ENCODE peak calls at places on chromosomes 7 and 10, in five cellular contexts. I, H, N, U and Q are unnamed samples.

GRCh38 chr10:6182454-6183098 is 20.2 kb upstream of the PFKFB3 start:
- DNase-seq in I (no peak), H (no peak), N (no peak), U (no peak), Q (no peak)

GRCh38 chr7:22231806-22232205 is 125.1 kb downstream of the RAPGEF5 start:
- DNase-seq in I (no peak), H (no peak), N (no peak), U (no peak), Q (no peak)

GRCh38 chr10:8369666-8370065 is 315.2 kb downstream of the GATA3 start:
- DNase-seq in I (no peak), H (no peak), N (no peak), U (peak), Q (peak)

GRCh38 chr10:46301056-46301645 is 14.4 kb downstream of the ANTXRL start:
- DNase-seq in I (no peak), H (peak), N (no peak), U (no peak), Q (no peak)

GRCh38 chr7:85815511-85815910 is 628.7 kb upstream of the SEMA3D start:
- DNase-seq in I (no peak), H (no peak), N (no peak), U (no peak), Q (no peak)

GRCh38 chr10:125679436-125679835 is 3.5 kb downstream of the TEX36 start:
- DNase-seq in I (no peak), H (no peak), N (no peak), U (no peak), Q (no peak)

GRCh38 chr10:77392851-77393250 is 244.8 kb downstream of the KCNMA1 start:
- DNase-seq in I (no peak), H (no peak), N (no peak), U (no peak), Q (no peak)

GRCh38 chr10:119620241-119620753 is 23.5 kb upstream of the TIAL1 start:
- DNase-seq in I (no peak), H (no peak), N (no peak), U (no peak), Q (no peak)

GRCh38 chr10:35276918-35277317 is 59.4 kb upstream of the CCNY start:
- DNase-seq in I (no peak), H (no peak), N (no peak), U (no peak), Q (no peak)

GRCh38 chr7:37284805-37285211 is 163.9 kb downstream of the ELMO1 start:
- DNase-seq in I (peak), H (peak), N (peak), U (peak), Q (peak)

GRCh38 chr10:63042256-63042655 is 90.9 kb upstream of the NRBF2 start:
- DNase-seq in I (peak), H (no peak), N (no peak), U (no peak), Q (no peak)

GRCh38 chr10:31011660-31012022 is 20.0 kb downstream of the ZNF438 start:
- DNase-seq in I (no peak), H (no peak), N (no peak), U (no peak), Q (no peak)

GRCh38 chr7:88477957-88478356 is 171.3 kb upstream of the STEAP4 start:
- DNase-seq in I (no peak), H (no peak), N (no peak), U (no peak), Q (no peak)

GRCh38 chr10:29181936-29182335 is 106.9 kb upstream of the LYZL1 start:
- DNase-seq in I (no peak), H (no peak), N (no peak), U (no peak), Q (no peak)

GRCh38 chr7:17523813-17524741 is 225.6 kb downstream of the AHR start:
- DNase-seq in I (no peak), H (no peak), N (no peak), U (no peak), Q (no peak)

GRCh38 chr7:79692015-79692414 is 238.5 kb upstream of the MAGI2 start:
- DNase-seq in I (no peak), H (no peak), N (no peak), U (no peak), Q (no peak)

GRCh38 chr7:82110146-82110823 is 333.3 kb downstream of the CACNA2D1 start:
- DNase-seq in I (no peak), H (no peak), N (no peak), U (no peak), Q (no peak)

GRCh38 chr7:157710396-157710795 is 373.6 kb downstream of the DNAJB6 start:
- DNase-seq in I (no peak), H (no peak), N (no peak), U (no peak), Q (no peak)

GRCh38 chr7:137658194-137658900 is 188.4 kb downstream of the DGKI start:
- DNase-seq in I (no peak), H (no peak), N (no peak), U (no peak), Q (no peak)

GRCh38 chr7:51430480-51431086 is 114.0 kb upstream of the COBL start:
- DNase-seq in I (peak), H (peak), N (peak), U (peak), Q (peak)

GRCh38 chr10:119468542-119469324 is 73.8 kb downstream of the RGS10 start:
- DNase-seq in I (peak), H (no peak), N (no peak), U (no peak), Q (no peak)

GRCh38 chr10:102710604-102711003 is 3.6 kb downstream of the ARL3 start:
- DNase-seq in I (no peak), H (no peak), N (no peak), U (no peak), Q (no peak)

GRCh38 chr7:131159961-131160361 is 167.7 kb upstream of the MKLN1 start:
- DNase-seq in I (no peak), H (peak), N (no peak), U (no peak), Q (no peak)

GRCh38 chr7:16484453-16485158 is 19.1 kb upstream of the SOSTDC1 start:
- DNase-seq in I (peak), H (no peak), N (no peak), U (no peak), Q (no peak)

GRCh38 chr10:23556727-23557440 is 118.0 kb downstream of the OTUD1 start:
- DNase-seq in I (no peak), H (no peak), N (no peak), U (no peak), Q (no peak)

DNA sequence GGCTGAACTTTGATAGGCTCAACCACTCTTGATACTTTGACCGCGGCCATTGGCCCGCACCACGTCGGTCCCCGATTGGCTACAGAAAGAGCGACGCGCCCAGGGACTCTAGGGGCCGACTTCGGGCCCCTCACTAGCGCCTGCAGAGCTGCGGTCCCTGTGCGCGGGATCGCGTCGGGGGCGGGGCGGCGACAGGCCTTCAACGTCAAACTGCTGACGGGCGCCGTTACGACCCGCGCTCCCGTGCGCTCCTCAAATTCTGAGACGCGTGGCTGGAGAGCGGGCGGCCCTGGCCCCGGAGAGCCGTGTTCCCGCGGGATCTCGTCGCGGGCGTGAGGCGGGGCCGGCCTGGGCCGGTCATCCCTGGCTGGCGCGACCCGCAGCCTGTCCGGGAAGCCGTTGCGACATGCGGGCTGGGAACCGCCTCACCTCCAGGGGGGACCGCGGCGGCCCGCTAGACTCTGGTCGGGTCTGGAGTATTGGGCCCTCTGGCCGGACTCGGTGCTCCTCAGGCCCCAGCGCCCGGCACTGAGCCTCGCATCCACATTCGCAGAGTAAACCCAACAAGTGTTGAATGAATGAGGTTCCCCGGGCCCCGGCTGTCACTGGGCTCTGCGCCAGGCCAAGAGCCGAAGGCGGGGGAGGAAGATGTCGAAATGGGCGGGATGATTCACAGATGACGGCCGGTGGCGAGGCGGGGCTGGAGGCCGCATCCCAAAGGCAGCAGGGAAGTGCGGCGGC is 644 bp upstream of the SLC25A28 start:
- DNase-seq in I (peak), H (peak), N (peak), U (peak), Q (peak)
- TF ChIP-seq POLR2A in I (peak), H (peak), N (peak), U (peak), Q (peak)

GRCh38 chr7:133614251-133614650 is 361.4 kb downstream of the EXOC4 start:
- DNase-seq in I (no peak), H (no peak), N (no peak), U (no peak), Q (no peak)
- TF ChIP-seq TAF1 in I (no peak), H (no peak), N (no peak), U (no peak), Q (no peak)

GRCh38 chr10:95533590-95533989 is 27.6 kb downstream of the SORBS1 start:
- DNase-seq in I (no peak), H (no peak), N (no peak), U (no peak), Q (no peak)
- TF ChIP-seq POLR2AphosphoS5 in I (no peak), H (no peak), N (no peak), U (no peak), Q (no peak)

GRCh38 chr10:94420516-94420915 is 18.2 kb downstream of the TBC1D12 start:
- DNase-seq in I (no peak), H (no peak), N (no peak), U (no peak), Q (no peak)
- TF ChIP-seq POLR2A in I (no peak), H (no peak), N (no peak), U (no peak), Q (no peak)

GRCh38 chr7:46784746-46785145 is 797.2 kb downstream of the TNS3 start:
- DNase-seq in I (no peak), H (no peak), N (no peak), U (no peak), Q (no peak)
- TF ChIP-seq TAF1 in I (no peak), H (no peak), N (no peak), U (no peak), Q (no peak)